ENCODE peak calls at places on chromosomes 11 and 22, in seven cellular contexts. G, W, S, P, E, Z and X are unnamed samples.

GRCh38 chr11:121563900-121564822 is 111.4 kb upstream of the SORL1-AS1 start:
- DNase-seq in Z (no peak), W (no peak), E (no peak), S (no peak), P (no peak), G (no peak), X (peak)

GRCh38 chr11:122007611-122008071 is 108.4 kb downstream of the BLID start:
- DNase-seq in S (no peak), W (no peak), Z (peak), E (no peak), G (no peak), P (no peak), X (peak)

GRCh38 chr11:36512016-36512415 is 1.9 kb upstream of the TRAF6 start:
- DNase-seq in S (no peak), W (no peak), E (no peak), P (no peak), Z (no peak), G (no peak), X (no peak)

GRCh38 chr11:34345012-34345804 is 12.6 kb downstream of the ABTB2 start:
- DNase-seq in W (no peak), E (no peak), S (no peak), Z (peak), G (no peak), P (no peak), X (peak)

GRCh38 chr11:18617688-18618340 is 16.3 kb downstream of the SPTY2D1 start:
- DNase-seq in P (no peak), E (no peak), W (no peak), G (no peak), Z (no peak), S (peak), X (no peak)

GRCh38 chr11:76397383-76397782 is 16.3 kb downstream of the GVQW3 start:
- DNase-seq in E (no peak), S (no peak), W (no peak), Z (no peak), G (no peak), P (no peak), X (no peak)

GRCh38 chr11:111460340-111460739 is 51.8 kb downstream of the BTG4 start:
- DNase-seq in S (no peak), Z (no peak), E (no peak), W (no peak), G (no peak), P (no peak), X (no peak)

GRCh38 chr11:76805206-76805913 is 22.2 kb downstream of the TSKU start:
- DNase-seq in Z (no peak), G (no peak), W (no peak), S (no peak), P (peak), E (no peak), X (no peak)

GRCh38 chr22:19964701-19965386 is 23.2 kb upstream of the TXNRD2 start:
- DNase-seq in E (no peak), Z (no peak), W (no peak), S (no peak), G (no peak), P (no peak), X (no peak)